ENCODE peak calls at places on chromosomes 6 and 20, in nine cellular contexts. One of them, this sample, is unnamed. For H3K27me3, the result is how much of the 10 kb centered on the place peaks cover.

GRCh38 chr6:161748535-161749386 is 474.9 kb upstream of the AGPAT4 start:
- DNase-seq in uterus: no peak
- DNase-seq in breast epithelium: no peak
- DNase-seq in HepG2: peak
- DNase-seq in CD4-positive, alpha-beta T cell: no peak
- DNase-seq in spleen: no peak
- DNase-seq in heart left ventricle: peak
- DNase-seq in neural progenitor cell: peak
- DNase-seq in fibroblast of lung: peak
- DNase-seq in this sample: no peak

GRCh38 chr6:4778086-4778485 is 1.9 kb downstream of the CDYL start:
- DNase-seq in uterus: no peak
- DNase-seq in breast epithelium: no peak
- DNase-seq in HepG2: no peak
- DNase-seq in CD4-positive, alpha-beta T cell: no peak
- DNase-seq in spleen: no peak
- DNase-seq in heart left ventricle: no peak
- DNase-seq in neural progenitor cell: no peak
- DNase-seq in fibroblast of lung: peak
- DNase-seq in this sample: no peak

GRCh38 chr6:125444234-125444949 is 142.6 kb upstream of the HDDC2 start:
- DNase-seq in uterus: peak
- DNase-seq in breast epithelium: no peak
- DNase-seq in HepG2: no peak
- DNase-seq in CD4-positive, alpha-beta T cell: no peak
- DNase-seq in spleen: no peak
- DNase-seq in heart left ventricle: peak
- DNase-seq in neural progenitor cell: no peak
- DNase-seq in fibroblast of lung: no peak
- DNase-seq in this sample: no peak

GRCh38 chr6:16902520-16902919 is 141.3 kb upstream of the ATXN1 start:
- DNase-seq in uterus: no peak
- DNase-seq in breast epithelium: no peak
- DNase-seq in HepG2: no peak
- DNase-seq in CD4-positive, alpha-beta T cell: no peak
- DNase-seq in spleen: no peak
- DNase-seq in heart left ventricle: no peak
- DNase-seq in neural progenitor cell: no peak
- DNase-seq in fibroblast of lung: no peak
- DNase-seq in this sample: no peak

GRCh38 chr6:106913111-106913510 is 61.4 kb downstream of the CD24 start:
- DNase-seq in uterus: no peak
- DNase-seq in breast epithelium: peak
- DNase-seq in HepG2: no peak
- DNase-seq in CD4-positive, alpha-beta T cell: no peak
- DNase-seq in spleen: no peak
- DNase-seq in heart left ventricle: no peak
- DNase-seq in neural progenitor cell: no peak
- DNase-seq in fibroblast of lung: no peak
- DNase-seq in this sample: no peak

GRCh38 chr6:106858653-106859092 is 115.9 kb downstream of the CD24 start:
- DNase-seq in uterus: peak
- DNase-seq in breast epithelium: no peak
- DNase-seq in HepG2: no peak
- DNase-seq in CD4-positive, alpha-beta T cell: no peak
- DNase-seq in spleen: no peak
- DNase-seq in heart left ventricle: no peak
- DNase-seq in neural progenitor cell: no peak
- DNase-seq in fibroblast of lung: peak
- DNase-seq in this sample: no peak

GRCh38 chr6:160328447-160328846 is 19.7 kb upstream of the SLC22A3 start:
- DNase-seq in uterus: no peak
- DNase-seq in breast epithelium: no peak
- DNase-seq in HepG2: no peak
- DNase-seq in CD4-positive, alpha-beta T cell: no peak
- DNase-seq in spleen: no peak
- DNase-seq in heart left ventricle: no peak
- DNase-seq in neural progenitor cell: no peak
- DNase-seq in fibroblast of lung: no peak
- DNase-seq in this sample: peak

GRCh38 chr20:59830107-59831023 is 103.1 kb downstream of the SYCP2 start:
- DNase-seq in uterus: no peak
- DNase-seq in breast epithelium: no peak
- DNase-seq in HepG2: no peak
- DNase-seq in CD4-positive, alpha-beta T cell: no peak
- DNase-seq in spleen: peak
- DNase-seq in heart left ventricle: no peak
- DNase-seq in neural progenitor cell: no peak
- DNase-seq in fibroblast of lung: no peak
- DNase-seq in this sample: no peak

GRCh38 chr6:154993710-154994109 is 1.4 kb upstream of the TIAM2 start:
- DNase-seq in uterus: no peak
- DNase-seq in breast epithelium: no peak
- DNase-seq in HepG2: no peak
- DNase-seq in CD4-positive, alpha-beta T cell: no peak
- DNase-seq in spleen: no peak
- DNase-seq in heart left ventricle: no peak
- DNase-seq in neural progenitor cell: no peak
- DNase-seq in fibroblast of lung: no peak
- DNase-seq in this sample: no peak

GRCh38 chr6:143279385-143279784 is 171.1 kb downstream of the ADAT2 start:
- DNase-seq in uterus: no peak
- DNase-seq in breast epithelium: no peak
- DNase-seq in HepG2: peak
- DNase-seq in CD4-positive, alpha-beta T cell: no peak
- DNase-seq in spleen: no peak
- DNase-seq in heart left ventricle: peak
- DNase-seq in neural progenitor cell: peak
- DNase-seq in fibroblast of lung: peak
- DNase-seq in this sample: no peak

GRCh38 chr6:129683606-129684322 is 26.2 kb downstream of the ARHGAP18 start:
- DNase-seq in uterus: peak
- DNase-seq in breast epithelium: no peak
- DNase-seq in HepG2: peak
- DNase-seq in CD4-positive, alpha-beta T cell: peak
- DNase-seq in spleen: peak
- DNase-seq in heart left ventricle: peak
- DNase-seq in neural progenitor cell: no peak
- DNase-seq in fibroblast of lung: peak
- DNase-seq in this sample: peak

GRCh38 chr20:20894753-20895152 is 182.3 kb upstream of the RALGAPA2 start:
- DNase-seq in uterus: no peak
- DNase-seq in breast epithelium: no peak
- DNase-seq in HepG2: no peak
- DNase-seq in CD4-positive, alpha-beta T cell: no peak
- DNase-seq in spleen: no peak
- DNase-seq in heart left ventricle: peak
- DNase-seq in neural progenitor cell: no peak
- DNase-seq in fibroblast of lung: no peak
- DNase-seq in this sample: no peak

DNA sequence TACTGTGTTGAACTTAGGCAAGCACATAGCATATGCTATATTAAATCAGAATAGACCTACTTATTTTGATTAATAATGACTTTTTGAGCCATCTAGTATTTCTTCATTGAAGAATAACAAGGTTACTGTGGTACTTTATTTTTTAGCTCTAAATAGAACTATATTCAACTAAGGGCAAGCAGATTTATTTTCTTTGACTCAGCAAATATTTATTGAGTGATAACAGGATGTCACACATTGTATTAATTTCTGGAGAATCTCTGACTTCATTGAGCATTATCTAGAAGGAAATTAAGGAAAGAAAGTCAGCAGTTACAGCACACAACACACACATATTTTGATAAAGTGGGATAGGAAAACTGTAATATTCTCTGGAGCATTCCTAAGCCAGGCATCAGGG is 407.4 kb downstream of the CD109 start:
- DNase-seq in uterus: no peak
- DNase-seq in breast epithelium: no peak
- DNase-seq in HepG2: no peak
- DNase-seq in CD4-positive, alpha-beta T cell: no peak
- DNase-seq in spleen: no peak
- DNase-seq in heart left ventricle: no peak
- DNase-seq in neural progenitor cell: no peak
- DNase-seq in fibroblast of lung: no peak
- DNase-seq in this sample: no peak
- H3K27me3 ChIP-seq in uterus: under half
- H3K27me3 ChIP-seq in breast epithelium: under half
- H3K27me3 ChIP-seq in HepG2: under half
- H3K27me3 ChIP-seq in CD4-positive, alpha-beta T cell: under half
- H3K27me3 ChIP-seq in spleen: under half
- H3K27me3 ChIP-seq in heart left ventricle: under half
- H3K27me3 ChIP-seq in neural progenitor cell: under half
- H3K27me3 ChIP-seq in fibroblast of lung: under half
- H3K27me3 ChIP-seq in this sample: under half

DNA sequence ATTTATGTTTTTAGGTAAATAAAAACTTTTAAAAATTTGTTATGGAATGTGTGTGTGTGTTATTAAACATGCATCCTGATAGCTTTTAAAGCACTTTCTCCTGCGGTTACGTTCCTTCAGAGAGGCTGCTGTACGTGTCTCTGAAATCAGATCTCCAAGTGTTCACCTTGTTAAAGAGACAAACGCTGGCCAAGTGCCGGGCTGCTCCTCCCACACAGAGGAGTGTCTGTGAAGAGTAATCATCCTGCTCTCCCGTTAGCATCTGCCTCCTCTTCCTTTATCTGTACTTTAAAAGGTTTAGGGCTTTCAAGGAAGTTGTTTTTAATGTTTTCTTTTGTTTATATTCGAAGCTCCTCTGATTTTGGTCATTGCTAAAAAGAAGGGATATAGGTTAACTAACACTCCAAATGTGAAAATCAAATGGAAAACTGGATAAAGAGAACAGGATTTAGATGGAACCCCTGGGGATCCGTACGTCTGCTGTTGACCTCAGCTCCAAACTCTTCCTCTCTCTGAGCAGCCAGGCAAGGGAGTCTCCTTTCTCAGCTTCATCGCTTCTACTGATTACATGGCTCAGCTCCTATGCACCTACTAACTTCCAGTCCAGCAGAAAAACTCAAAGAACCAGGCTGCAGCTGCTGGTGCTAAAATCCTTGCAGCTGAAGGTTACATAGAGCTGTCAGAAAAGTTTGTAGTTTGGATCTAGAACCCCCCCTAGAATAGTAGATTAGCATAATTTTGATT is 20.0 kb downstream of the IRF4 start:
- DNase-seq in uterus: no peak
- DNase-seq in breast epithelium: no peak
- DNase-seq in HepG2: no peak
- DNase-seq in CD4-positive, alpha-beta T cell: no peak
- DNase-seq in spleen: no peak
- DNase-seq in heart left ventricle: no peak
- DNase-seq in neural progenitor cell: no peak
- DNase-seq in fibroblast of lung: no peak
- DNase-seq in this sample: no peak
- H3K27me3 ChIP-seq in uterus: under half
- H3K27me3 ChIP-seq in breast epithelium: under half
- H3K27me3 ChIP-seq in HepG2: under half
- H3K27me3 ChIP-seq in CD4-positive, alpha-beta T cell: under half
- H3K27me3 ChIP-seq in spleen: under half
- H3K27me3 ChIP-seq in heart left ventricle: under half
- H3K27me3 ChIP-seq in neural progenitor cell: under half
- H3K27me3 ChIP-seq in fibroblast of lung: under half
- H3K27me3 ChIP-seq in this sample: under half

DNA sequence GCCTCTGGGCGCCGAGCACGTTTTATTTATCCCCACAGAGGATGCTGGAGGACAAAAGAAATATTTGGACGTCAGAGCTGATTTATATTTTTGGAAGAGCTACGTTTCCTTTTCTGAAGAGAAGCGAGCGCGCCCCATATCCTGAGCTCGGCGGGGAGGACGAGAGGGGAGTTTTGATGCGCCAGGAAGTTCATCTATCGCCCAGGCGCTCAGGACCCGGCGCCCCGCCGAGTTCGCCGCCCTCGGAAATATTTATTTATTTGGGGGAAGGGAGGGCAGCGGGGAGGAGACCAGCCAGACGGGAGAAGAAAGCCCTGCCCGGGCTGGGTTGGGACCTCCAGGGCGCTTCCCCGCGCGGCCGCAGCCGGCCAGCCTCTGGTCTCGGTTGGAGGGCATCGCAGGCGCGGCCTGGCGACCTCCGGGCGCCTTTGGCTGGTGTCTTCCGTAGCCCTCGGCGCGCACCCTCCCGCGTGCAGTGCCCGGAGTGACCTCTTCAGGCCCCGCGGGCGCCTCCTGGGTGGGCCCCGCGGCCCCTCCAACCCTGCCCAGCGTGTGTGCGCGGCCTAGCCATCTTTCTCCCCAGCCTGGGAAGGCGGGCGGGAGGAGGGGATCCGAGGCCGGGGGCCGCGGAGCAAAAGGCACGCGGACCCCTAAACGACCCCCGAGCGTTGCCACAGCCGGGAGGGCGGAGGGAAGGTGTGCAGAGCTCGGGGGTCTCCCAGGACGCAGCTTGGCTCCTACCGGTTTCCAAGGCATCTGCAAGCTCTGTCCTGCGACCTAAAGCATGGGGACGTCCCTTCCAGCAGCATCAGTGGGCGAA is 5.4 kb upstream of the FOXF2 start:
- DNase-seq in uterus: no peak
- DNase-seq in breast epithelium: no peak
- DNase-seq in HepG2: no peak
- DNase-seq in CD4-positive, alpha-beta T cell: no peak
- DNase-seq in spleen: no peak
- DNase-seq in heart left ventricle: no peak
- DNase-seq in neural progenitor cell: peak
- DNase-seq in fibroblast of lung: no peak
- DNase-seq in this sample: no peak
- H3K27me3 ChIP-seq in uterus: under half
- H3K27me3 ChIP-seq in breast epithelium: half or more
- H3K27me3 ChIP-seq in HepG2: half or more
- H3K27me3 ChIP-seq in CD4-positive, alpha-beta T cell: half or more
- H3K27me3 ChIP-seq in spleen: half or more
- H3K27me3 ChIP-seq in heart left ventricle: half or more
- H3K27me3 ChIP-seq in neural progenitor cell: half or more
- H3K27me3 ChIP-seq in fibroblast of lung: under half
- H3K27me3 ChIP-seq in this sample: under half

GRCh38 chr20:22825076-22825475 is 210.0 kb upstream of the SSTR4 start:
- DNase-seq in uterus: no peak
- DNase-seq in breast epithelium: no peak
- DNase-seq in HepG2: no peak
- DNase-seq in CD4-positive, alpha-beta T cell: no peak
- DNase-seq in spleen: no peak
- DNase-seq in heart left ventricle: no peak
- DNase-seq in neural progenitor cell: no peak
- DNase-seq in fibroblast of lung: no peak
- DNase-seq in this sample: no peak

GRCh38 chr20:22825546-22825945 is 209.6 kb upstream of the SSTR4 start:
- DNase-seq in uterus: no peak
- DNase-seq in breast epithelium: no peak
- DNase-seq in HepG2: no peak
- DNase-seq in CD4-positive, alpha-beta T cell: no peak
- DNase-seq in spleen: no peak
- DNase-seq in heart left ventricle: no peak
- DNase-seq in neural progenitor cell: no peak
- DNase-seq in fibroblast of lung: no peak
- DNase-seq in this sample: no peak

GRCh38 chr20:22830138-22830537 is 205.0 kb upstream of the SSTR4 start:
- DNase-seq in uterus: no peak
- DNase-seq in breast epithelium: no peak
- DNase-seq in HepG2: no peak
- DNase-seq in CD4-positive, alpha-beta T cell: no peak
- DNase-seq in spleen: no peak
- DNase-seq in heart left ventricle: no peak
- DNase-seq in neural progenitor cell: no peak
- DNase-seq in fibroblast of lung: no peak
- DNase-seq in this sample: no peak

GRCh38 chr20:22826306-22827230 is 208.5 kb upstream of the SSTR4 start:
- DNase-seq in uterus: no peak
- DNase-seq in breast epithelium: no peak
- DNase-seq in HepG2: no peak
- DNase-seq in CD4-positive, alpha-beta T cell: no peak
- DNase-seq in spleen: no peak
- DNase-seq in heart left ventricle: no peak
- DNase-seq in neural progenitor cell: no peak
- DNase-seq in fibroblast of lung: no peak
- DNase-seq in this sample: no peak

GRCh38 chr20:22827916-22828315 is 207.2 kb upstream of the SSTR4 start:
- DNase-seq in uterus: no peak
- DNase-seq in breast epithelium: no peak
- DNase-seq in HepG2: no peak
- DNase-seq in CD4-positive, alpha-beta T cell: no peak
- DNase-seq in spleen: no peak
- DNase-seq in heart left ventricle: no peak
- DNase-seq in neural progenitor cell: no peak
- DNase-seq in fibroblast of lung: no peak
- DNase-seq in this sample: no peak
- H3K27me3 ChIP-seq in uterus: under half
- H3K27me3 ChIP-seq in breast epithelium: under half
- H3K27me3 ChIP-seq in HepG2: under half
- H3K27me3 ChIP-seq in CD4-positive, alpha-beta T cell: under half
- H3K27me3 ChIP-seq in spleen: under half
- H3K27me3 ChIP-seq in heart left ventricle: under half
- H3K27me3 ChIP-seq in neural progenitor cell: under half
- H3K27me3 ChIP-seq in fibroblast of lung: under half
- H3K27me3 ChIP-seq in this sample: under half